ENCODE peak calls at places on chromosomes 12 and 14, in ten cellular contexts. E is aorta, Q is AG04450, V is left ventricle myocardium inferior, Y is RWPE2, W is lung, P is stomach, L is brain microvascular endothelial cell, K is mammary epithelial cell, N is left lung. S is an unnamed sample.

GRCh38 chr14:88184956-88185355 is 138.1 kb downstream of the KCNK10 start:
- DNase-seq in L (no peak), E (no peak), P (no peak), Q (no peak), K (no peak), N (no peak), V (no peak), W (no peak), Y (no peak), S (no peak)

GRCh38 chr12:29088611-29089219 is 60.4 kb upstream of the FAR2 start:
- DNase-seq in N (no peak), Y (no peak), L (no peak), V (no peak), Q (no peak), W (no peak), E (no peak), P (no peak), K (peak; percentile 12), S (no peak)

GRCh38 chr12:112433551-112433950 is 14.8 kb downstream of the PTPN11 start:
- DNase-seq in V (no peak), N (no peak), L (no peak), Y (no peak), E (no peak), P (no peak), K (no peak), Q (no peak), W (no peak), S (no peak)

GRCh38 chr12:6852651-6853354 is 853 bp downstream of the USP5 start:
- DNase-seq in K (peak; percentile 81), N (no peak), V (no peak), W (no peak), Q (no peak), E (peak; percentile 86), Y (no peak), L (peak; percentile 44), P (peak; percentile 32), S (peak; percentile 88)

GRCh38 chr12:50220357-50221061 is 53.3 kb upstream of the CERS5 start:
- DNase-seq in V (no peak), W (no peak), N (no peak), P (no peak), Y (peak; percentile 79), E (no peak), L (peak; percentile 50), Q (no peak), K (peak; percentile 96), S (no peak)

GRCh38 chr14:93857081-93857480 is 68.8 kb upstream of the PRIMA1 start:
- DNase-seq in L (no peak), Y (no peak), E (no peak), P (no peak), V (no peak), N (no peak), W (no peak), K (no peak), Q (no peak), S (no peak)

GRCh38 chr12:65742481-65742971 is 81.8 kb upstream of the HMGA2 start:
- DNase-seq in Y (no peak), K (no peak), P (no peak), E (peak; percentile 73), V (no peak), W (no peak), Q (no peak), L (peak; percentile 41), N (no peak), S (no peak)

GRCh38 chr12:13101854-13102375 is 1.6 kb downstream of the GSG1 start:
- DNase-seq in P (no peak), K (peak; percentile 50), E (no peak), W (no peak), Y (no peak), L (peak; percentile 60), N (no peak), V (no peak), Q (no peak), S (no peak)

GRCh38 chr14:75402867-75403413 is 24.9 kb upstream of the JDP2 start:
- DNase-seq in L (no peak), P (no peak), Q (no peak), Y (no peak), W (no peak), N (no peak), V (no peak), E (no peak), K (no peak), S (no peak)

GRCh38 chr12:124480469-124481256 is 86.7 kb downstream of the NCOR2 start:
- DNase-seq in E (no peak), Y (no peak), K (peak; percentile 63), W (no peak), P (peak; percentile 69), N (peak; percentile 66), Q (no peak), L (peak; percentile 40), V (peak; percentile 56), S (no peak)
- H3K27ac ChIP-seq in E (no peak overlapping the region), Y (peak overlapping the region; percentile 39), K (no peak overlapping the region), W (no peak overlapping the region), P (peak overlapping the region; percentile 29), N (no peak overlapping the region), Q (no peak overlapping the region), L (no peak overlapping the region), V (peak overlapping the region; percentile 72), S (peak overlapping the region; percentile 26)

GRCh38 chr12:110015132-110015531 is 15.9 kb downstream of the ANKRD13A start:
- DNase-seq in N (no peak), K (no peak), V (no peak), Y (no peak), L (no peak), E (no peak), Q (no peak), W (no peak), P (no peak), S (no peak)

GRCh38 chr12:110007874-110008273 is 8.6 kb downstream of the ANKRD13A start:
- DNase-seq in N (no peak), Y (no peak), K (no peak), P (no peak), V (no peak), E (no peak), L (no peak), Q (no peak), W (no peak), S (no peak)

GRCh38 chr12:110012659-110013058 is 13.4 kb downstream of the ANKRD13A start:
- DNase-seq in N (no peak), Y (no peak), E (no peak), W (no peak), Q (no peak), K (no peak), L (no peak), V (no peak), P (no peak), S (no peak)

GRCh38 chr12:110012137-110012536 is 12.9 kb downstream of the ANKRD13A start:
- DNase-seq in V (no peak), N (no peak), L (no peak), Q (no peak), K (no peak), E (no peak), Y (no peak), W (peak; percentile 63), P (no peak), S (no peak)

DNA sequence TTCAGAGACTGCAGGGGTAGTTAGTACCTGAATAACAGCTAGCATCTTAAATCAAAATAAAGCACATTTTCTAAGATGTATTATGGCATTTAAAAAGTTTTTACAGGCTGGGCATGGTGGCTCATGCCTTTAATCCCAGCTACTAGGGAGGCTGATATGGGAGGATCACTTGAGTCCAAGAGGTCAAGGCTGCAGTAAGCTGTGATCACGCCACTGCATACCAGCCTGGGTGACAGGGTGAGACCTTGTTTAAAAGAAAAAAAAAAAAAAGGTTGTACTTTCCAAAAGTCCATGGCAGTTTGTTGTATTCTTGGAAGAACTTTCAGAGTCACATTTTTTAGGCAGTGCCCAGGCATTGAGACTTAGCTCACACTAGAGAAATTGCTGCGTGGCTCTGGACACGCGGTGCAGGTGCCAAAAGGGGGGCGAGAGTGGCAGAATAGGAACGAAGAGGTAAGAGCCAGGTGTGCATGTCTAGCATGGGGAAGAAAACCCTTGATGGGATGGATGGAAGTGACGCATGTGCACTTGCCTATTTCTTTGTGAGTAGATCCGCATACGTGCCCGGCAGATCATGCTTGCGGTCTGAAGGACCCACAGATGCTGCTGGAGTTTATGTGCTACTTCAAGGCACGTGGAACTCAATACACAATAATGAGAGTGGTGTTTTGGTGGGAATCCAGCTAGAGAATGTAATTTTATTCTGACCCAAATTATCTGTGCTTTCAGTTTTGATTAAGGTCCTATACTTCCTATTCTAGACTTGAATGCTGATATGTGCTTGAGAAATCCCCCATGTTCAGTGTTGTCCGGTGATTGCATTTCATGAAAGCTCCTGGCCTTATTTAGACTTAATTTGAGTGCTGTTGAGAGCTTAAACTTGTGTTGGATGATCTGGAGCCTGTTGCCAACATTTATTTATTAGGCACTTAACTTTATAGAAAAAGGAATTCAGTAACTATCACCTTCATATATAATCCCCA is 11.9 kb downstream of the ANKRD13A start:
- DNase-seq in L (no peak), K (no peak), Y (no peak), N (no peak), Q (no peak), V (no peak), P (no peak), E (no peak), W (no peak), S (no peak)
- H3K4me3 ChIP-seq in L (no peak overlapping the region), K (no peak overlapping the region), Y (no peak overlapping the region), N (no peak overlapping the region), Q (no peak overlapping the region), V (no peak overlapping the region), P (no peak overlapping the region), E (no peak overlapping the region), W (no peak overlapping the region), S (no peak overlapping the region)

GRCh38 chr12:51389302-51389999 is 1.8 kb downstream of the GALNT6 start:
- DNase-seq in W (no peak), L (no peak), E (peak; percentile 28), Y (no peak), Q (peak; percentile 79), V (no peak), N (no peak), P (peak; percentile 58), K (no peak), S (no peak)

GRCh38 chr12:51388826-51389225 is 2.4 kb downstream of the GALNT6 start:
- DNase-seq in N (no peak), L (no peak), V (no peak), Y (no peak), P (no peak), E (no peak), K (no peak), Q (no peak), W (no peak), S (no peak)

GRCh38 chr12:51392556-51393237 is 1.5 kb upstream of the GALNT6 start:
- DNase-seq in W (no peak), V (no peak), L (no peak), Y (no peak), P (no peak), E (no peak), N (no peak), Q (no peak), K (no peak), S (peak; percentile 62)

GRCh38 chr12:51390457-51391046 is 654 bp downstream of the GALNT6 start:
- DNase-seq in Y (no peak), L (no peak), W (no peak), K (no peak), V (no peak), E (peak; percentile 20), Q (no peak), P (no peak), N (no peak), S (no peak)

GRCh38 chr12:51391047-51391837 is at the start of gene GALNT6:
- DNase-seq in V (no peak), Q (no peak), K (peak; percentile 39), L (no peak), P (peak; percentile 82), Y (no peak), W (no peak), E (peak; percentile 78), N (peak; percentile 89), S (no peak)
- H3K27ac ChIP-seq in V (peak within 1 kb of the TSS; percentile 10), Q (peak within 1 kb of the TSS; percentile 81), K (no peak within 1 kb of the TSS), L (no peak within 1 kb of the TSS), P (peak within 1 kb of the TSS; percentile 87), Y (peak within 1 kb of the TSS; percentile 47), W (no peak within 1 kb of the TSS), E (no peak within 1 kb of the TSS), N (peak within 1 kb of the TSS; percentile 39), S (no peak within 1 kb of the TSS)

GRCh38 chr14:61258985-61259384 is 22.2 kb downstream of the TMEM30B start:
- DNase-seq in W (no peak), K (no peak), Y (no peak), Q (no peak), N (no peak), L (no peak), V (no peak), P (no peak), E (no peak), S (no peak)
- H3K4me3 ChIP-seq in W (no peak overlapping the region), K (no peak overlapping the region), Y (no peak overlapping the region), Q (no peak overlapping the region), N (no peak overlapping the region), L (no peak overlapping the region), V (no peak overlapping the region), P (no peak overlapping the region), E (no peak overlapping the region), S (no peak overlapping the region)

S was measured in coronary artery.